ENCODE peak calls at places on chromosome 19, in seven cellular contexts. M is left lung; H is fibroblast of lung; V is mucosa of descending colon; S is effector memory CD4-positive, alpha-beta T cell; N is tibial artery; W is heart left ventricle. O is an unnamed sample.
A peak's percentile ranks its signal among the peaks of the same experiment; 100 is the strongest.

GRCh38 chr19:13670846-13671245 is 93.5 kb upstream of the MRI1 start:
- DNase-seq in N (no peak), W (no peak), M (no peak), H (no peak), V (no peak), S (no peak), O (no peak)

GRCh38 chr19:51034704-51035103 is at the start of gene KLK12:
- DNase-seq in W (no peak), M (no peak), N (no peak), H (no peak), V (no peak), S (no peak), O (no peak)

GRCh38 chr19:12543855-12544254 is 7.4 kb downstream of the ZNF564 start:
- DNase-seq in S (no peak), H (no peak), N (no peak), W (no peak), V (no peak), M (no peak), O (no peak)

GRCh38 chr19:6773323-6773931 is 919 bp downstream of the VAV1 start:
- DNase-seq in N (no peak), M (peak; percentile 67), V (peak; percentile 62), W (peak; percentile 33), S (peak; percentile 25), H (no peak), O (peak; percentile 75)

GRCh38 chr19:10568444-10568825 is 344 bp downstream of the CDKN2D start:
- DNase-seq in S (no peak), V (peak; percentile 80), W (peak; percentile 31), N (no peak), M (no peak), H (no peak), O (no peak)

GRCh38 chr19:54160182-54160811 is 776 bp upstream of the LENG1 start:
- DNase-seq in V (peak; percentile 53), S (no peak), N (no peak), W (no peak), M (no peak), H (no peak), O (no peak)

GRCh38 chr19:6357174-6357573 is 4.2 kb upstream of the CLPP start:
- DNase-seq in W (no peak), V (no peak), S (no peak), N (no peak), M (no peak), H (no peak), O (no peak)

GRCh38 chr19:15184776-15185175 is 16.0 kb downstream of the NOTCH3 start:
- DNase-seq in H (no peak), M (no peak), S (no peak), N (no peak), W (no peak), V (no peak), O (no peak)

GRCh38 chr19:6556043-6556449 is 25.2 kb downstream of the TNFSF9 start:
- DNase-seq in S (no peak), N (no peak), H (no peak), W (no peak), V (no peak), M (no peak), O (no peak)

GRCh38 chr19:20928371-20928770 is 5.3 kb downstream of the ZNF85 start:
- DNase-seq in V (no peak), N (no peak), S (no peak), H (peak; percentile 34), M (no peak), W (no peak), O (no peak)

GRCh38 chr19:1621021-1621420 is 15.8 kb upstream of the UQCR11 start:
- DNase-seq in H (no peak), M (no peak), N (no peak), S (no peak), W (no peak), V (no peak), O (peak; percentile 39)

GRCh38 chr19:58279042-58279924 is 528 bp downstream of the ZNF8 start:
- DNase-seq in H (peak; percentile 66), S (peak; percentile 5), V (peak; percentile 77), W (peak; percentile 83), M (peak; percentile 76), N (peak; percentile 84), O (peak; percentile 93)

GRCh38 chr19:43290568-43291359 is 21.4 kb upstream of the PSG9 start:
- DNase-seq in N (no peak), W (no peak), S (no peak), H (peak; percentile 13), M (no peak), V (no peak), O (no peak)

GRCh38 chr19:1992759-1993260 is 22.7 kb downstream of the BTBD2 start:
- DNase-seq in H (no peak), S (no peak), N (no peak), V (peak; percentile 71), M (no peak), W (peak; percentile 6), O (peak; percentile 58)

GRCh38 chr19:6470173-6470572 is 6.1 kb downstream of the CRB3 start:
- DNase-seq in V (no peak), N (no peak), H (no peak), M (no peak), W (no peak), S (no peak), O (no peak)

GRCh38 chr19:23481043-23481442 is 85.8 kb upstream of the ZNF91 start:
- DNase-seq in V (no peak), H (no peak), W (no peak), M (no peak), N (no peak), S (no peak), O (no peak)

GRCh38 chr19:3970313-3970807 is 539 bp downstream of the DAPK3 start:
- DNase-seq in M (no peak), S (no peak), W (no peak), H (no peak), V (no peak), N (no peak), O (no peak)

GRCh38 chr19:30073152-30074000 is 131.3 kb downstream of the URI1 start:
- DNase-seq in V (no peak), H (no peak), M (peak; percentile 19), S (no peak), N (peak; percentile 44), W (no peak), O (no peak)

GRCh38 chr19:6530385-6531162 is at the start of gene TNFSF9:
- DNase-seq in S (peak; percentile 68), W (peak; percentile 83), M (peak; percentile 92), N (peak; percentile 90), H (peak; percentile 79), V (peak; percentile 96), O (peak; percentile 94)

GRCh38 chr19:14030997-14031718 is 404 bp upstream of the IL27RA start:
- DNase-seq in V (no peak), N (no peak), W (no peak), M (no peak), H (no peak), S (peak; percentile 69), O (no peak)

GRCh38 chr19:35346193-35347052 is 1.3 kb upstream of the FFAR1 start:
- DNase-seq in M (peak; percentile 60), V (peak; percentile 57), N (peak; percentile 54), H (no peak), W (no peak), S (peak; percentile 69), O (no peak)

DNA sequence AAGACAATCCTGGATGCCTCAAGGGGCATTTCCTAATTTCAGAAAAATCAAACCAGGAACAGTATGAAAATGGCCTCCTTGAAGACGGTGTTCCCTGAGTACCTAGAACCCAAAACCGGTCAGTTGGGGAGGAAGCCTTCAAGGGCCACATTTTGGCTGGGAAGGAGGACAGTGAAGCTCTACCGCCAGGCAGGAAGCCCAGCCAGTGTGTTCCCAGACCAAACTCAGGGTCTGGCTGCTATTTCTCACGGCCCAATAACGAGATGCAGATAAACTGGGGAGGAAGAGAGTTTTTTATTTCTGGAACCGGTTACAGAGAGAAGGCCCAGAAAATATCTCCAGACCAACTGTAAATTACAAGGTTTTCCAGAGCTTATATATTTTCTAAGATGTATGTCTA is 24.3 kb upstream of the CEACAM21 start:
- DNase-seq in M (no peak), S (no peak), V (no peak), W (no peak), N (no peak), H (no peak), O (no peak)
- H3K4me1 ChIP-seq in M (no peaks in the 10 kb centered on the region), S (peaks cover 48% of the 10 kb centered on the region), V (no peaks in the 10 kb centered on the region), W (peaks cover 8% of the 10 kb centered on the region), N (no peaks in the 10 kb centered on the region), H (no peaks in the 10 kb centered on the region), O (no peaks in the 10 kb centered on the region)

DNA sequence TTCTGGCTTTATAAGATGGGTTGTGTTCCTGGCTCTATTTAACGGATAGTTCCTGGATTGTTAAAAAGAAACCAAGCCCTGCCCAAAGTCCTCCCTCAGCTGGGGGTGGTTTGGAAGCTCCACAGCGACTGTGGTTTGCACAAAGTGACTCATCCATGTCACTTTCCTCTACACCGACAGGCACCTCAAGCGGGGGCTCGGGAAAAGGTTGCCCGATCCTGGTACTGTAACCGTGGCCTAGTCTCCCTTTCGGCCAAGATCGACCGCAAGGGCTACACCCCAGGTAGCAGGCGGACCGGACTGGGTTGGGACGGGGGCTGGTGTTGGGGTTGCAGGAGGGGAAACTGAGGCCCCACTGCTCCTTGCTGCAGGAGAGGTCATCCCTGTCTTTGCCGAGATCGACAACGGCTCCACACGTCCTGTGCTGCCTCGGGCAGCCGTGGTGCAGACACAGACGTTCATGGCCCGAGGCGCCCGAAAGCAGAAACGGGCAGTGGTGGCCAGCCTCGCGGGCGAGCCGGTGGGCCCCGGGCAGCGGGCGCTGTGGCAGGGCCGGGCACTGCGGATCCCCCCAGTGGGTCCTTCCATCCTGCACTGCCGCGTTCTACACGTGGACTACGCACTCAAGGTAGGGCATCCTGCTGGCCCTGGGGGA is 1.6 kb downstream of the ARRDC2 start:
- DNase-seq in V (no peak), W (no peak), M (no peak), N (peak; percentile 66), H (no peak), S (no peak), O (no peak)
- H3K4me3 ChIP-seq in V (no peak overlapping the region), W (peak overlapping the region; percentile 55), M (peak overlapping the region; percentile 3), N (peak overlapping the region; percentile 64), H (no peak overlapping the region), S (no peak overlapping the region), O (peak overlapping the region; percentile 50)

DNA sequence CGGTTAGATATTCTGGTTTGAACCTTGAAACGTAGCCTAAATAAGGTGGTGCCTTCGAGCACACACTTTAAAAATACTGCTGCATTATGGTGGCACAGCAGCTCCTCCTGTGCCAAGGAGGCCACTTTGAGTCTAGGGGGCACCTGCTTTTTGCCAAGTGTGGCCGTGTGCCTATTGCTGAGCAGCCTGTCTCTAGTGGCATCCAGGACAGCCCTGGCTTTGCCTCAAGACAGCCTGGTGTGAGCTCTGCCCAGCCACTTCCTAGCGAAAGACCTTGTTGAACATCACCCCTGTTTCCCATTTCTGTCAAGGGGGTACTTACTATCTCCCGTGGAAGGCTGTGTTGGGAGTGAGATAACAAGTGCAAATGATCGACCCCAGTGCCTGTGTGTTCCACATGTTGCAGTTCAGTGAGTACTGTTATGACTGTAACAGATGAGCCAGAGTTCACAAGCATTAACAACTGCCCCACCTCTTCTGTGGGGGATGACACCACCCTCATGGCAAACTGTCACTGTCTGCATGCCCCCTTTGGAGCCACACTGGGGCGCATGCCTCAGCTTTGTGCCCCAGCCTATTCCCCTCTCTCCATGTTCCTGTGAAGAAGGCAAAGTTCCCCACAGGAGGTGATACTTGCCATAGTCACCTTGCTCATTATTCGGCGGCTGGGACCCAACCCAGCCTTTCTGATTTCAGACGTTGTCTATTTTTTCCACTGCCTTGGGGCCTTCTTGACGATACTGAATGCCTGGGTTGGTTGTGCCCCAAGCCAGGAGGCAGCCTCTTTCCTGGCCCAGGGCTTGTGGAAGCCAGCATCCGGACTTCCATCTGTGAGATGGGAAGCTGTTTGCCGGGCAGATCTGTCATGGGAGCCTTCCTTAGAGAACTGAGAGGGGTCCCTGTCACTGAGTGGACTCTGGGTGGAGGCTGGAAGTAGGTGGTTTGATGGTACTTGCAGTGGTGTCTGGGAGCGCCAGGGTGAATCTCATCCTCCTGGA is 5.4 kb downstream of the GATAD2A start:
- DNase-seq in M (no peak), S (no peak), H (no peak), V (no peak), W (no peak), N (no peak), O (no peak)
- H3K4me1 ChIP-seq in M (peaks cover 11% of the 10 kb centered on the region), S (peaks cover 46% of the 10 kb centered on the region), H (peaks cover 7% of the 10 kb centered on the region), V (peaks cover 30% of the 10 kb centered on the region), W (peaks cover 9% of the 10 kb centered on the region), N (peaks cover 27% of the 10 kb centered on the region), O (peaks cover 22% of the 10 kb centered on the region)

GRCh38 chr19:44750713-44751112 is 2.2 kb downstream of the BCL3 start:
- DNase-seq in S (no peak), N (no peak), W (no peak), H (no peak), V (no peak), M (no peak), O (peak; percentile 2)
- H3K4me3 ChIP-seq in S (peak overlapping the region; percentile 21), N (peak overlapping the region; percentile 59), W (peak overlapping the region; percentile 74), H (peak overlapping the region; percentile 91), V (no peak overlapping the region), M (peak overlapping the region; percentile 60), O (peak overlapping the region; percentile 34)

O was measured in right cardiac atrium.